ENCODE peak calls at places on chromosomes 1 and 21, in eight cellular contexts. S, V, Z, I, M, E, X and F are unnamed samples.

GRCh38 chr1:230206976-230207375 is 139.9 kb downstream of the GALNT2 start:
- DNase-seq in S (no peak), V (no peak), Z (no peak), I (no peak), M (no peak), E (no peak), X (no peak), F (no peak)

GRCh38 chr1:41742219-41742618 is 176.5 kb downstream of the HIVEP3 start:
- DNase-seq in S (peak; percentile 91), V (peak; percentile 51), Z (no peak), I (no peak), M (peak; percentile 92), E (no peak), X (no peak), F (peak; percentile 19)

GRCh38 chr1:19427087-19427781 is 58.1 kb downstream of the CAPZB start:
- DNase-seq in S (no peak), V (no peak), Z (no peak), I (no peak), M (no peak), E (peak; percentile 69), X (no peak), F (no peak)

GRCh38 chr21:33019516-33019884 is 6.2 kb upstream of the OLIG2 start:
- DNase-seq in S (no peak), V (no peak), Z (no peak), I (no peak), M (no peak), E (no peak), X (no peak), F (no peak)

GRCh38 chr1:229884765-229885164 is 182.3 kb upstream of the GALNT2 start:
- DNase-seq in S (no peak), V (no peak), Z (no peak), I (no peak), M (no peak), E (no peak), X (no peak), F (no peak)

GRCh38 chr1:35029756-35030155 is 2.0 kb downstream of the ZMYM6 start:
- DNase-seq in S (no peak), V (peak; percentile 42), Z (no peak), I (no peak), M (no peak), E (no peak), X (no peak), F (no peak)

GRCh38 chr1:62285984-62286481 is 33.2 kb downstream of the KANK4 start:
- DNase-seq in S (no peak), V (no peak), Z (no peak), I (no peak), M (no peak), E (no peak), X (no peak), F (no peak)

GRCh38 chr1:209648931-209649776 is 3.1 kb downstream of the LAMB3 start:
- DNase-seq in S (no peak), V (peak; percentile 92), Z (no peak), I (no peak), M (peak; percentile 92), E (peak; percentile 78), X (no peak), F (peak; percentile 56)

GRCh38 chr1:155052412-155053400 is 1.6 kb downstream of the ADAM15 start:
- DNase-seq in S (no peak), V (no peak), Z (no peak), I (no peak), M (peak; percentile 61), E (no peak), X (no peak), F (no peak)

GRCh38 chr1:246785536-246786111 is 61.4 kb downstream of the SCCPDH start:
- DNase-seq in S (no peak), V (no peak), Z (no peak), I (no peak), M (no peak), E (no peak), X (no peak), F (no peak)

GRCh38 chr1:6602669-6603423 is at the start of gene KLHL21:
- DNase-seq in S (peak; percentile 8), V (peak; percentile 93), Z (peak; percentile 90), I (peak; percentile 74), M (peak; percentile 81), E (peak; percentile 54), X (peak; percentile 87), F (peak; percentile 87)

GRCh38 chr1:245396615-245397014 is 241.8 kb downstream of the KIF26B start:
- DNase-seq in S (no peak), V (peak; percentile 30), Z (no peak), I (no peak), M (no peak), E (no peak), X (no peak), F (no peak)

GRCh38 chr1:46333300-46334029 is 7.1 kb upstream of the NSUN4 start:
- DNase-seq in S (peak; percentile 19), V (peak; percentile 48), Z (no peak), I (no peak), M (peak; percentile 62), E (no peak), X (no peak), F (no peak)

GRCh38 chr1:8913457-8913856 is 32.2 kb upstream of the CA6 start:
- DNase-seq in S (no peak), V (no peak), Z (no peak), I (no peak), M (no peak), E (no peak), X (no peak), F (no peak)

GRCh38 chr1:11913291-11913690 is 12.9 kb downstream of the KIAA2013 start:
- DNase-seq in S (no peak), V (no peak), Z (no peak), I (no peak), M (no peak), E (no peak), X (no peak), F (no peak)